ENCODE peak calls at places on chromosomes 3 and 15, in ten cellular contexts. T is astrocyte of the spinal cord; W is activated T-cell treated with anti-CD3 and anti-CD28 coated beads for 1 hour; D is stimulated activated naive CD8-positive, alpha-beta T cell treated with anti-CD3 and anti-CD28 coated beads, Interleukin-15, Interleukin-2, amounts not matched to agents 100 U/mL and 50 U/mL, for 24 hours; V is activated CD8-positive, alpha-beta memory T cell treated with anti-CD3 and anti-CD28 coated beads, Interleukin-2, amount 50 U/mL, for 48 hours; P is NCI-H69; I is WTC11; C is astrocyte; Y is DND-41; O is iPS DF 19.7. A is an unnamed sample.

GRCh38 chr3:102083971-102084370 is 234.7 kb downstream of the NFKBIZ start:
- DNase-seq in Y (no peak), C (peak), V (no peak), W (no peak), O (no peak), P (no peak), D (no peak), T (peak), I (no peak), A (no peak)

GRCh38 chr3:38960953-38961622 is 90.7 kb downstream of the SCN11A start:
- DNase-seq in O (peak), I (peak), Y (peak), C (peak), W (peak), P (peak), T (peak), D (peak), V (no peak), A (peak)

GRCh38 chr15:64681424-64682024 is 93.9 kb downstream of the RBPMS2 start:
- DNase-seq in O (peak), W (no peak), C (peak), T (peak), V (no peak), Y (peak), P (peak), I (peak), D (no peak), A (peak)

GRCh38 chr3:168615489-168616020 is 519.8 kb upstream of the GOLIM4 start:
- DNase-seq in Y (no peak), P (peak), D (no peak), T (no peak), V (no peak), C (no peak), O (no peak), W (no peak), I (no peak), A (no peak)

GRCh38 chr15:68567345-68567744 is 11.4 kb upstream of the CORO2B start:
- DNase-seq in C (no peak), T (no peak), V (no peak), Y (no peak), O (no peak), P (no peak), D (no peak), W (no peak), I (peak), A (no peak)

GRCh38 chr3:66812126-66812525 is 186.0 kb upstream of the KBTBD8 start:
- DNase-seq in I (no peak), Y (no peak), W (no peak), D (no peak), T (peak), P (no peak), C (peak), V (no peak), O (no peak), A (no peak)

GRCh38 chr3:179186426-179186825 is 38.3 kb downstream of the PIK3CA start:
- DNase-seq in O (no peak), P (no peak), D (no peak), V (no peak), C (peak), T (no peak), Y (no peak), W (no peak), I (no peak), A (no peak)

GRCh38 chr15:33370225-33371020 is 59.7 kb downstream of the RYR3 start:
- DNase-seq in O (no peak), V (no peak), Y (no peak), C (no peak), P (peak), D (no peak), T (no peak), W (no peak), I (no peak), A (no peak)

GRCh38 chr3:55823001-55823400 is 335.9 kb upstream of the WNT5A start:
- DNase-seq in C (no peak), I (no peak), W (no peak), O (no peak), V (no peak), D (no peak), Y (no peak), T (no peak), P (no peak), A (no peak)

GRCh38 chr3:67853520-67853919 is 199.1 kb upstream of the SUCLG2 start:
- DNase-seq in P (no peak), V (no peak), T (no peak), D (no peak), W (no peak), I (no peak), C (no peak), O (no peak), Y (no peak), A (no peak)

GRCh38 chr3:69761896-69762789 is 22.9 kb downstream of the MITF start:
- DNase-seq in C (peak), P (no peak), T (peak), D (no peak), I (no peak), O (no peak), V (no peak), W (no peak), Y (no peak), A (no peak)

GRCh38 chr3:140509534-140509933 is 168.3 kb upstream of the TRIM42 start:
- DNase-seq in D (no peak), O (no peak), C (no peak), I (peak), V (no peak), T (no peak), P (no peak), Y (no peak), W (no peak), A (peak)

A was measured in GM23338.